ENCODE peak calls at places on chromosome 21, in seven cellular contexts. L, B, P, Q, U, T and R are unnamed samples.

GRCh38 chr21:41282412-41282811 is 34.2 kb upstream of the FAM3B start:
- DNase-seq in L (no peak), B (no peak), P (no peak), Q (no peak), U (no peak), T (no peak), R (no peak)

GRCh38 chr21:36541721-36542139 is 61.8 kb upstream of the CLDN14 start:
- DNase-seq in L (no peak), B (no peak), P (no peak), Q (no peak), U (no peak), T (no peak), R (no peak)

GRCh38 chr21:34707876-34708325 is 39.1 kb downstream of the CLIC6 start:
- DNase-seq in L (no peak), B (peak; percentile 31), P (no peak), Q (no peak), U (no peak), T (no peak), R (no peak)

GRCh38 chr21:39552856-39553255 is 59.9 kb upstream of the B3GALT5 start:
- DNase-seq in L (no peak), B (no peak), P (no peak), Q (no peak), U (no peak), T (no peak), R (no peak)

GRCh38 chr21:44736291-44737004 is 25.1 kb upstream of the TSPEAR start:
- DNase-seq in L (no peak), B (no peak), P (no peak), Q (no peak), U (no peak), T (no peak), R (no peak)

GRCh38 chr21:33854604-33855003 is 61.0 kb downstream of the ATP5PO start:
- DNase-seq in L (no peak), B (no peak), P (no peak), Q (no peak), U (no peak), T (no peak), R (no peak)

GRCh38 chr21:43645414-43645891 is 13.8 kb downstream of the HSF2BP start:
- DNase-seq in L (no peak), B (peak; percentile 56), P (no peak), Q (peak; percentile 54), U (peak; percentile 89), T (no peak), R (no peak)

GRCh38 chr21:32562426-32562825 is 22.9 kb downstream of the TCP10L start:
- DNase-seq in L (no peak), B (no peak), P (peak; percentile 57), Q (no peak), U (peak; percentile 24), T (no peak), R (no peak)

GRCh38 chr21:34782666-34783365 is 114.0 kb downstream of the CLIC6 start:
- DNase-seq in L (no peak), B (no peak), P (no peak), Q (no peak), U (no peak), T (no peak), R (no peak)

GRCh38 chr21:31753949-31754348 is 22.0 kb upstream of the SCAF4 start:
- DNase-seq in L (no peak), B (no peak), P (no peak), Q (no peak), U (no peak), T (no peak), R (no peak)

DNA sequence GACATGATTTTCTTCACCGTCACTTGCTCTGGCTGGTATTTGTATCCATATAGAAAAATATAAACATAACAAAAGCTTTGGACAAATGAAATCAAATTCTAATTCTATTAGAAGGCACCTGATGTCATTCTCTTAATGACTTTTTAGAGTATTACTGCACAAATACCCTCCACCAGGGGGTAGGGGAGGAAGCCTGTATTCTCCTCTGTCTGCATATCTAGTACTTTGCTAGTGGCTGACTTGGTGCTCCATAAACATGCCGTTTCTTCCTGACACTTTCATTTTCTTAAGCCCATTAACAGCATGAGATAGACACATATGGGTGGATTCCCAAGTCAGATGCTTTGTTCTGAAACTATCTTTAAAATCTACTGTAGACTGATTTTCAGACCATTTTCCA is 20.6 kb upstream of the KCNJ15 start:
- DNase-seq in L (no peak), B (no peak), P (no peak), Q (no peak), U (no peak), T (no peak), R (no peak)
- TF ChIP-seq CTCF in L (no peak), B (no peak), P (peak; percentile 37), Q (no peak), U (peak; percentile 30), T (no peak), R (peak; percentile 53)

GRCh38 chr21:17782051-17782450 is 37.1 kb downstream of the C21orf91 start:
- DNase-seq in L (no peak), B (peak; percentile 30), P (no peak), Q (no peak), U (no peak), T (no peak), R (no peak)
- H3K4me3 ChIP-seq in L (no peak overlapping the region), B (peak overlapping the region; percentile 0), P (no peak overlapping the region), Q (no peak overlapping the region), U (no peak overlapping the region), T (no peak overlapping the region), R (no peak overlapping the region)

GRCh38 chr21:20971296-20971921 is 26.8 kb upstream of the NCAM2 start:
- DNase-seq in L (peak; percentile 33), B (peak; percentile 2), P (no peak), Q (no peak), U (peak; percentile 56), T (no peak), R (peak; percentile 1)
- TF ChIP-seq CTCF in L (peak; percentile 53), B (peak; percentile 53), P (peak; percentile 33), Q (no peak), U (peak; percentile 71), T (no peak), R (peak; percentile 67)

GRCh38 chr21:46326110-46326703 is 2.3 kb downstream of the PCNT start:
- DNase-seq in L (no peak), B (no peak), P (no peak), Q (no peak), U (no peak), T (no peak), R (no peak)
- H3K4me3 ChIP-seq in L (no peak overlapping the region), B (peak overlapping the region; percentile 86), P (no peak overlapping the region), Q (no peak overlapping the region), U (no peak overlapping the region), T (no peak overlapping the region), R (no peak overlapping the region)